ENCODE peak calls at places on chromosomes 2 and 18, in seven cellular contexts. One of them, this sample, is unnamed.
A peak's percentile ranks its signal among the peaks of the same experiment; 100 is the strongest.

GRCh38 chr2:203534486-203535077 is 519 bp downstream of the RAPH1 start:
- DNase-seq in ascending aorta: peak; percentile 67
- DNase-seq in endothelial cell of umbilical vein: no peak
- DNase-seq in mesendoderm: no peak
- DNase-seq in PC-3: peak; percentile 12
- DNase-seq in prostate gland: peak; percentile 19
- DNase-seq in iPS DF 6.9: no peak
- DNase-seq in this sample: peak; percentile 68

GRCh38 chr18:35484034-35484433 is 13.7 kb downstream of the INO80C start:
- DNase-seq in endothelial cell of umbilical vein: no peak
- DNase-seq in mesendoderm: no peak
- DNase-seq in prostate gland: no peak
- DNase-seq in iPS DF 6.9: no peak
- DNase-seq in ascending aorta: no peak
- DNase-seq in PC-3: no peak
- DNase-seq in this sample: no peak

GRCh38 chr2:25043241-25043867 is 1.5 kb downstream of the EFR3B start:
- DNase-seq in PC-3: peak; percentile 69
- DNase-seq in iPS DF 6.9: no peak
- DNase-seq in prostate gland: no peak
- DNase-seq in mesendoderm: peak; percentile 82
- DNase-seq in ascending aorta: no peak
- DNase-seq in endothelial cell of umbilical vein: peak; percentile 37
- DNase-seq in this sample: no peak

GRCh38 chr2:43060435-43061016 is 165.9 kb downstream of the ZFP36L2 start:
- DNase-seq in iPS DF 6.9: no peak
- DNase-seq in ascending aorta: no peak
- DNase-seq in prostate gland: no peak
- DNase-seq in endothelial cell of umbilical vein: no peak
- DNase-seq in PC-3: no peak
- DNase-seq in mesendoderm: no peak
- DNase-seq in this sample: no peak

GRCh38 chr2:62663443-62663842 is 42.1 kb upstream of the EHBP1 start:
- DNase-seq in prostate gland: no peak
- DNase-seq in iPS DF 6.9: no peak
- DNase-seq in ascending aorta: no peak
- DNase-seq in mesendoderm: no peak
- DNase-seq in PC-3: no peak
- DNase-seq in endothelial cell of umbilical vein: peak; percentile 14
- DNase-seq in this sample: no peak

GRCh38 chr2:99660616-99661416 is 171.0 kb upstream of the REV1 start:
- DNase-seq in ascending aorta: no peak
- DNase-seq in mesendoderm: no peak
- DNase-seq in prostate gland: no peak
- DNase-seq in iPS DF 6.9: no peak
- DNase-seq in endothelial cell of umbilical vein: no peak
- DNase-seq in PC-3: no peak
- DNase-seq in this sample: no peak

GRCh38 chr18:79574938-79575525 is 104.6 kb upstream of the CTDP1 start:
- DNase-seq in prostate gland: no peak
- DNase-seq in ascending aorta: peak; percentile 54
- DNase-seq in endothelial cell of umbilical vein: no peak
- DNase-seq in mesendoderm: no peak
- DNase-seq in iPS DF 6.9: no peak
- DNase-seq in PC-3: no peak
- DNase-seq in this sample: no peak

GRCh38 chr18:74380916-74381315 is 65.3 kb downstream of the C18orf63 start:
- DNase-seq in mesendoderm: no peak
- DNase-seq in iPS DF 6.9: no peak
- DNase-seq in endothelial cell of umbilical vein: no peak
- DNase-seq in PC-3: no peak
- DNase-seq in prostate gland: no peak
- DNase-seq in ascending aorta: no peak
- DNase-seq in this sample: no peak

GRCh38 chr2:99670768-99671734 is 181.2 kb upstream of the REV1 start:
- DNase-seq in ascending aorta: no peak
- DNase-seq in mesendoderm: peak; percentile 75
- DNase-seq in endothelial cell of umbilical vein: no peak
- DNase-seq in iPS DF 6.9: no peak
- DNase-seq in prostate gland: no peak
- DNase-seq in PC-3: no peak
- DNase-seq in this sample: no peak

GRCh38 chr2:30608643-30609042 is 161.6 kb downstream of the LCLAT1 start:
- DNase-seq in ascending aorta: no peak
- DNase-seq in iPS DF 6.9: no peak
- DNase-seq in mesendoderm: no peak
- DNase-seq in PC-3: peak; percentile 29
- DNase-seq in endothelial cell of umbilical vein: no peak
- DNase-seq in prostate gland: no peak
- DNase-seq in this sample: no peak

GRCh38 chr2:60470340-60470739 is 83.1 kb downstream of the BCL11A start:
- DNase-seq in endothelial cell of umbilical vein: no peak
- DNase-seq in prostate gland: no peak
- DNase-seq in ascending aorta: no peak
- DNase-seq in iPS DF 6.9: no peak
- DNase-seq in mesendoderm: no peak
- DNase-seq in PC-3: no peak
- DNase-seq in this sample: no peak

GRCh38 chr2:202387608-202388342 is 11.6 kb downstream of the BMPR2 start:
- DNase-seq in PC-3: no peak
- DNase-seq in ascending aorta: no peak
- DNase-seq in iPS DF 6.9: no peak
- DNase-seq in mesendoderm: no peak
- DNase-seq in endothelial cell of umbilical vein: no peak
- DNase-seq in prostate gland: no peak
- DNase-seq in this sample: no peak

GRCh38 chr18:61502472-61502871 is 169.2 kb downstream of the CDH20 start:
- DNase-seq in prostate gland: peak; percentile 43
- DNase-seq in ascending aorta: no peak
- DNase-seq in endothelial cell of umbilical vein: peak; percentile 65
- DNase-seq in mesendoderm: peak; percentile 63
- DNase-seq in PC-3: peak; percentile 68
- DNase-seq in iPS DF 6.9: peak; percentile 29
- DNase-seq in this sample: no peak

GRCh38 chr2:46784278-46784677 is 131.3 kb downstream of the MCFD2 start:
- DNase-seq in endothelial cell of umbilical vein: no peak
- DNase-seq in mesendoderm: no peak
- DNase-seq in PC-3: no peak
- DNase-seq in prostate gland: no peak
- DNase-seq in iPS DF 6.9: no peak
- DNase-seq in ascending aorta: no peak
- DNase-seq in this sample: no peak

GRCh38 chr2:158724803-158725271 is 70.3 kb upstream of the DAPL1 start:
- DNase-seq in ascending aorta: no peak
- DNase-seq in prostate gland: peak; percentile 76
- DNase-seq in endothelial cell of umbilical vein: no peak
- DNase-seq in iPS DF 6.9: no peak
- DNase-seq in mesendoderm: no peak
- DNase-seq in PC-3: peak; percentile 93
- DNase-seq in this sample: no peak

GRCh38 chr18:8835556-8835955 is 130.2 kb downstream of the MTCL1 start:
- DNase-seq in iPS DF 6.9: no peak
- DNase-seq in prostate gland: no peak
- DNase-seq in endothelial cell of umbilical vein: no peak
- DNase-seq in PC-3: no peak
- DNase-seq in mesendoderm: no peak
- DNase-seq in ascending aorta: no peak
- DNase-seq in this sample: no peak

GRCh38 chr18:10926565-10927194 is 222.7 kb downstream of the PIEZO2 start:
- DNase-seq in prostate gland: no peak
- DNase-seq in mesendoderm: no peak
- DNase-seq in ascending aorta: no peak
- DNase-seq in endothelial cell of umbilical vein: peak; percentile 91
- DNase-seq in PC-3: no peak
- DNase-seq in iPS DF 6.9: no peak
- DNase-seq in this sample: no peak

GRCh38 chr2:159904127-159904564 is 106.1 kb upstream of the CD302 start:
- DNase-seq in mesendoderm: no peak
- DNase-seq in iPS DF 6.9: no peak
- DNase-seq in prostate gland: no peak
- DNase-seq in ascending aorta: no peak
- DNase-seq in PC-3: no peak
- DNase-seq in endothelial cell of umbilical vein: peak; percentile 22
- DNase-seq in this sample: peak; percentile 69

GRCh38 chr2:9408641-9409151 is 14.6 kb downstream of the ITGB1BP1 start:
- DNase-seq in prostate gland: peak; percentile 45
- DNase-seq in ascending aorta: peak; percentile 45
- DNase-seq in iPS DF 6.9: no peak
- DNase-seq in PC-3: peak; percentile 58
- DNase-seq in endothelial cell of umbilical vein: no peak
- DNase-seq in mesendoderm: no peak
- DNase-seq in this sample: no peak

DNA sequence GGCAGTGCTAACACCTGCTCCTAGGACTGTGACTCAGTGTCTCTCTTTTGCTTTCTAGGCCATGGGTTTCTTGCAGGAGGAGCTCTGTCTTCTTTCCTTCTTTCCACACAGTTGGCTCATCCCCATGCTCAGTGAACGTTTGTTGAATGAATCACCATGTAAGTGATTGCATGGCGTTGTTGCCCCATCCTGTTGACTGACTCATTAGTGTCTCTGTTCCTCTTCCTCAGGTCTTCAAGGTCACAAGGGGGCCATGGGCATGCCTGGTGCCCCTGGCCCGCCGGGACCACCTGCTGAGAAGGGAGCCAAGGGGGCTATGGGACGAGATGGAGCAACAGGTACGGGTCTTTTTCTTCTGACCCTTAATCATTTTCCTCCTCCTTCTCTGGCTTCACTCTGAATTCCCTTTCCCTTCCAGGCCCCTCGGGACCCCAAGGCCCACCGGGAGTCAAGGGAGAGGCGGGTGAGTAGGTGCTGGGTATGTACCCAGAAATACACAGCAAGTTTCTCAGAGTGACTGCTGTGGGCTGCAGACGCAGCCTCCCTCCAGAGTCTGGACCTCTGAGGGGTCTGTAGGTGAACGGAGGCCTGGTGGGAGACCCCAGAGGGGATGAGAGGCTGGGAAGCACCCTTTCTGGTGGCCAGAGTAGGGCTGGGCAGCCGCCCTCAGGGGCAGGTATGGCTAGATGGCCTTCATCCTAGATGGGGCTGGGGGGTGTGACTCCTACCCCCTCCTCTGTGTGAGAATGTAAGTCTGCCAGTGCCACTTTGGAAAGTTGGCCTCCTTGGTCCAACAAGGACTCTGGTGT is 32.3 kb downstream of the MARCO start:
- DNase-seq in prostate gland: no peak
- DNase-seq in mesendoderm: peak; percentile 37
- DNase-seq in iPS DF 6.9: no peak
- DNase-seq in ascending aorta: peak; percentile 77
- DNase-seq in endothelial cell of umbilical vein: no peak
- DNase-seq in PC-3: peak; percentile 80
- DNase-seq in this sample: no peak
- H3K4me1 ChIP-seq in prostate gland: no peaks in the 10 kb centered on the region
- H3K4me1 ChIP-seq in mesendoderm: no peaks in the 10 kb centered on the region
- H3K4me1 ChIP-seq in iPS DF 6.9: no peaks in the 10 kb centered on the region
- H3K4me1 ChIP-seq in ascending aorta: no peaks in the 10 kb centered on the region
- H3K4me1 ChIP-seq in endothelial cell of umbilical vein: no peaks in the 10 kb centered on the region
- H3K4me1 ChIP-seq in PC-3: peaks cover 33% of the 10 kb centered on the region
- H3K4me1 ChIP-seq in this sample: no peaks in the 10 kb centered on the region

DNA sequence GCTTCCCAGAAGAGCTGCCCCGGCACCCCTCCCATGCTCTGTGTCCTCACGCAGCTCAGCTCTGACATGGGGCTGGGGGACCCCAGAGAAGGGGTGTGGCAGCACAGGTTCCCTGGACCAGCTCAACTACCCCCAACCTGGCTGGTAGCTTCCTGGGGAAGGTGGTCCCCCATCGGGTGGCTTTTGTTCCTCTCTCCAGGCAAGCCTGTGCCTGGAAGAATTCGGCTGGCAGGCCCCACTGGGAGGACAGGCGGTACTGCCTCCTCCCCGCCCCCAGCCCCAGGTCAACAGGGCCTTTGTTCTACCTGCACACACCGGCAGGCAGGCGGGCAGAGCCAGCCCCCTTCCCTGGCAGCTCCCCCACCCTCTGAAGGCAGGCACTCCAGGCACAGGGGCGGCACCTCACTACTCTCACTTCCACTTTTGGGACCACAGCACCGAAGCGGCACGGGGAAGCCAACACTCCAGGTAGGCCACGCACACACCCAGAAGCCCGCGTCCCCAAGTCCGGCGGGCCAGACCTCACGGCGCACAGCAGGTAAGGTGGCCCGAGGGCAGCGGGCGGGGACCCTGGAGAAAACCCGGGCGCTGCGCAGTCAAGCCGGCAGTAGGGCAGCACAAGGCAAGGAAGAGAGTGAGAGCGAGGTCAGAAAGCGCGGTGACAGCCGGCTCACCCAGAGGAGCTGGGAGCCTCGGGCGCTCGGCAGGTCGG is 1.3 kb downstream of the HS6ST1 start:
- DNase-seq in prostate gland: peak; percentile 31
- DNase-seq in ascending aorta: peak; percentile 62
- DNase-seq in PC-3: no peak
- DNase-seq in mesendoderm: peak; percentile 58
- DNase-seq in endothelial cell of umbilical vein: no peak
- DNase-seq in iPS DF 6.9: no peak
- DNase-seq in this sample: peak; percentile 16
- H3K27ac ChIP-seq in prostate gland: peak overlapping the region; percentile 53
- H3K27ac ChIP-seq in ascending aorta: no peak overlapping the region
- H3K27ac ChIP-seq in PC-3: no peak overlapping the region
- H3K27ac ChIP-seq in mesendoderm: no peak overlapping the region
- H3K27ac ChIP-seq in endothelial cell of umbilical vein: no peak overlapping the region
- H3K27ac ChIP-seq in iPS DF 6.9: no peak overlapping the region
- H3K27ac ChIP-seq in this sample: no peak overlapping the region

GRCh38 chr2:196249171-196249570 is 77.8 kb upstream of the STK17B start:
- DNase-seq in ascending aorta: no peak
- DNase-seq in prostate gland: no peak
- DNase-seq in iPS DF 6.9: no peak
- DNase-seq in PC-3: no peak
- DNase-seq in endothelial cell of umbilical vein: no peak
- DNase-seq in mesendoderm: no peak
- DNase-seq in this sample: no peak

GRCh38 chr2:196247979-196248286 is 76.6 kb upstream of the STK17B start:
- DNase-seq in PC-3: no peak
- DNase-seq in prostate gland: no peak
- DNase-seq in ascending aorta: no peak
- DNase-seq in endothelial cell of umbilical vein: no peak
- DNase-seq in mesendoderm: no peak
- DNase-seq in iPS DF 6.9: no peak
- DNase-seq in this sample: no peak

GRCh38 chr2:196248467-196249104 is 77.2 kb upstream of the STK17B start:
- DNase-seq in PC-3: no peak
- DNase-seq in iPS DF 6.9: no peak
- DNase-seq in mesendoderm: no peak
- DNase-seq in endothelial cell of umbilical vein: no peak
- DNase-seq in ascending aorta: no peak
- DNase-seq in prostate gland: no peak
- DNase-seq in this sample: no peak

GRCh38 chr2:196251132-196251531 is 79.8 kb upstream of the STK17B start:
- DNase-seq in mesendoderm: no peak
- DNase-seq in PC-3: no peak
- DNase-seq in endothelial cell of umbilical vein: no peak
- DNase-seq in ascending aorta: no peak
- DNase-seq in prostate gland: no peak
- DNase-seq in iPS DF 6.9: no peak
- DNase-seq in this sample: no peak

GRCh38 chr2:196249860-196250259 is 78.5 kb upstream of the STK17B start:
- DNase-seq in ascending aorta: no peak
- DNase-seq in PC-3: peak; percentile 58
- DNase-seq in endothelial cell of umbilical vein: no peak
- DNase-seq in mesendoderm: no peak
- DNase-seq in iPS DF 6.9: no peak
- DNase-seq in prostate gland: no peak
- DNase-seq in this sample: no peak
- H3K4me1 ChIP-seq in ascending aorta: peaks cover 29% of the 10 kb centered on the region
- H3K4me1 ChIP-seq in PC-3: peaks cover 20% of the 10 kb centered on the region
- H3K4me1 ChIP-seq in endothelial cell of umbilical vein: peaks cover 4% of the 10 kb centered on the region
- H3K4me1 ChIP-seq in mesendoderm: no peaks in the 10 kb centered on the region
- H3K4me1 ChIP-seq in iPS DF 6.9: no peaks in the 10 kb centered on the region
- H3K4me1 ChIP-seq in prostate gland: peaks cover 2% of the 10 kb centered on the region
- H3K4me1 ChIP-seq in this sample: peaks cover 39% of the 10 kb centered on the region

GRCh38 chr2:178069551-178069950 is 3.0 kb downstream of the PDE11A start:
- DNase-seq in iPS DF 6.9: no peak
- DNase-seq in PC-3: no peak
- DNase-seq in mesendoderm: peak; percentile 13
- DNase-seq in ascending aorta: no peak
- DNase-seq in prostate gland: no peak
- DNase-seq in endothelial cell of umbilical vein: no peak
- DNase-seq in this sample: no peak
- H3K27ac ChIP-seq in iPS DF 6.9: no peak overlapping the region
- H3K27ac ChIP-seq in PC-3: no peak overlapping the region
- H3K27ac ChIP-seq in mesendoderm: no peak overlapping the region
- H3K27ac ChIP-seq in ascending aorta: no peak overlapping the region
- H3K27ac ChIP-seq in prostate gland: peak overlapping the region; percentile 73
- H3K27ac ChIP-seq in endothelial cell of umbilical vein: no peak overlapping the region
- H3K27ac ChIP-seq in this sample: no peak overlapping the region

This sample was measured in CD4-positive, alpha-beta memory T cell.